ENCODE peak calls at places on chromosomes 13 and 19, in ten cellular contexts. I, H, G, A, P, C, N, Q, Y and J are unnamed samples.

GRCh38 chr19:41223431-41224234 is 4.6 kb downstream of the AXL start:
- DNase-seq in N (no peak), Q (no peak), C (peak), G (peak), Y (no peak), I (no peak), A (peak), P (peak), H (peak), J (no peak)

GRCh38 chr19:43782689-43783231 is 2.0 kb upstream of the KCNN4 start:
- DNase-seq in I (no peak), H (no peak), C (no peak), A (no peak), Q (peak), N (no peak), G (no peak), Y (no peak), P (no peak), J (peak)

GRCh38 chr19:55113570-55114039 is 3.8 kb downstream of the PPP1R12C start:
- DNase-seq in N (no peak), I (peak), Q (peak), Y (peak), P (peak), H (no peak), C (peak), G (peak), A (peak), J (peak)

GRCh38 chr19:46979103-46979769 is 40.4 kb upstream of the NPAS1 start:
- DNase-seq in I (no peak), P (no peak), N (no peak), A (no peak), C (no peak), G (no peak), H (no peak), Q (no peak), Y (no peak), J (no peak)

GRCh38 chr19:7494416-7495098 is 5.7 kb upstream of the PEX11G start:
- DNase-seq in I (peak), H (no peak), Q (no peak), P (peak), N (no peak), Y (no peak), G (peak), C (no peak), A (peak), J (peak)

GRCh38 chr19:8512115-8512967 is 1.6 kb downstream of the ZNF414 start:
- DNase-seq in G (peak), Q (peak), I (no peak), A (no peak), P (no peak), Y (no peak), H (peak), C (peak), N (no peak), J (no peak)

GRCh38 chr19:2034729-2035589 is 16.1 kb downstream of the MKNK2 start:
- DNase-seq in Y (peak), P (peak), I (no peak), A (peak), G (no peak), N (no peak), H (peak), Q (peak), C (no peak), J (peak)

GRCh38 chr13:104773775-104774174 is 1707.6 kb upstream of the SLC10A2 start:
- DNase-seq in A (no peak), N (peak), C (peak), Q (no peak), P (no peak), I (no peak), H (no peak), Y (no peak), G (peak), J (no peak)

GRCh38 chr19:29569038-29569911 is 36.8 kb upstream of the POP4 start:
- DNase-seq in Y (peak), G (no peak), C (no peak), N (no peak), P (no peak), Q (no peak), H (no peak), A (no peak), I (no peak), J (peak)

GRCh38 chr13:41428155-41428554 is 29.2 kb upstream of the RGCC start:
- DNase-seq in N (no peak), G (no peak), H (no peak), Y (no peak), Q (no peak), C (no peak), P (no peak), A (no peak), I (no peak), J (no peak)

GRCh38 chr13:25819856-25820530 is 231.8 kb downstream of the SHISA2 start:
- DNase-seq in G (no peak), H (no peak), Q (no peak), Y (peak), N (no peak), P (no peak), C (no peak), A (no peak), I (no peak), J (no peak)

GRCh38 chr19:4971424-4971793 is 2.5 kb downstream of the KDM4B start:
- DNase-seq in Y (no peak), P (no peak), Q (peak), C (no peak), N (no peak), I (no peak), A (peak), H (no peak), G (peak), J (peak)

GRCh38 chr13:50685491-50685890 is 158.0 kb downstream of the DLEU7 start:
- DNase-seq in N (no peak), G (no peak), I (peak), Q (peak), A (peak), C (no peak), Y (peak), P (no peak), H (no peak), J (peak)

GRCh38 chr19:44823373-44823698 is 14.4 kb downstream of the BCAM start:
- DNase-seq in Y (no peak), N (no peak), P (no peak), H (no peak), G (no peak), A (no peak), Q (no peak), C (no peak), I (no peak), J (no peak)

GRCh38 chr19:44822670-44823372 is 13.9 kb downstream of the BCAM start:
- DNase-seq in G (no peak), Y (no peak), H (no peak), P (no peak), I (no peak), Q (no peak), C (no peak), A (no peak), N (no peak), J (no peak)

GRCh38 chr19:44819246-44819832 is 10.4 kb downstream of the BCAM start:
- DNase-seq in A (no peak), G (no peak), I (no peak), H (no peak), N (no peak), C (no peak), Y (no peak), Q (no peak), P (no peak), J (no peak)

GRCh38 chr19:44822177-44822576 is 13.3 kb downstream of the BCAM start:
- DNase-seq in G (no peak), C (no peak), P (no peak), Y (no peak), A (no peak), N (no peak), Q (no peak), I (no peak), H (no peak), J (no peak)

GRCh38 chr19:44820648-44821609 is 12.0 kb downstream of the BCAM start:
- DNase-seq in P (peak), C (no peak), H (no peak), Y (no peak), N (no peak), G (no peak), A (no peak), Q (no peak), I (peak), J (no peak)
- TF ChIP-seq EP300 in P (no peak), C (no peak), H (no peak), Y (no peak), N (no peak), G (no peak), A (no peak), Q (no peak), I (no peak), J (no peak)

GRCh38 chr19:3358919-3359849 is 7.2 kb upstream of the NFIC start:
- DNase-seq in G (no peak), N (no peak), A (peak), Q (peak), Y (peak), C (no peak), H (no peak), P (peak), I (no peak), J (peak)
- TF ChIP-seq EP300 in G (no peak), N (no peak), A (no peak), Q (no peak), Y (no peak), C (no peak), H (no peak), P (no peak), I (peak), J (no peak)

GRCh38 chr13:112328936-112329335 is 47.2 kb upstream of the SPACA7 start:
- DNase-seq in P (no peak), A (no peak), G (no peak), I (no peak), H (no peak), C (no peak), Q (no peak), Y (no peak), N (no peak), J (no peak)

GRCh38 chr13:112331675-112332074 is 44.5 kb upstream of the SPACA7 start:
- DNase-seq in H (no peak), Q (no peak), C (no peak), Y (no peak), N (no peak), A (no peak), I (no peak), G (no peak), P (no peak), J (no peak)

GRCh38 chr13:112330066-112330465 is 46.1 kb upstream of the SPACA7 start:
- DNase-seq in Y (no peak), P (no peak), G (no peak), A (no peak), Q (no peak), N (no peak), H (no peak), C (no peak), I (no peak), J (no peak)

GRCh38 chr13:112330479-112331407 is 45.4 kb upstream of the SPACA7 start:
- DNase-seq in P (no peak), Q (no peak), G (no peak), A (no peak), N (no peak), C (no peak), H (no peak), I (no peak), Y (no peak), J (no peak)

GRCh38 chr13:112329376-112329775 is 46.8 kb upstream of the SPACA7 start:
- DNase-seq in G (no peak), H (no peak), Q (no peak), I (no peak), Y (no peak), P (no peak), A (no peak), N (no peak), C (no peak), J (no peak)
- TF ChIP-seq EP300 in G (no peak), H (no peak), Q (no peak), I (no peak), Y (no peak), P (no peak), A (no peak), N (no peak), C (no peak), J (no peak)

DNA sequence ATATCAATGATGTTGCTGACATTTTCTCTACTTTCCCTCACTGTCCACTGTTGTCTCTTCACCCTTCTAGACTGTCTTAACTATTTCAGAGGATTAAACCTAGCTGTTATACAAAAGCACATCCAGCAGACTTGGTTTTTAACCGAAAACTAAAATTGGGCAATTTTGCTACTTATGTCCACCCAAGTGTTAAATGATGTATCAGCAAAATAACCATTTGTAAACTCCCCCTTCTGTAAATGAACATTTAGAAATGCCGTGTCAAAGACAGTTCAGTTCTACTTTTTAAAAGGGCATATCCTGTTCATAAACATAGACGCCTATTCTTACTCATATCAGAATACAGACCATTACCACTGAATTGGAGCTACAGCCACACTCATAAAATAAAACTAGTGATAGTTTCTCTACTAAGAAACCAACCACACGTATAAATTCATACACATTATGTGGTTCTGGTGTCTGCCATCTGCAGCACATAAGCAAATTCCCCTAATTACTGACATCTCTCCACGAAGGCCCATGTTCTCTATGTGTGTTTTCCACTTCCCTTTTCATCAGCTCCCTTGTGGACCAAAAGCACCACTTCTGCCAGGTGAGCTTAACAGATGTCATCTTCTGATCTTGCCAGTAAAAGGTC is 1091.8 kb downstream of the PCDH9 start:
- DNase-seq in H (no peak), Y (no peak), A (no peak), I (no peak), N (peak), P (no peak), Q (no peak), C (no peak), G (no peak), J (no peak)
- TF ChIP-seq EP300 in H (no peak), Y (no peak), A (no peak), I (no peak), N (peak), P (no peak), Q (no peak), C (no peak), G (no peak), J (no peak)